ENCODE peak calls at places on chromosomes 4 and X, in five cellular contexts. One of them, this sample, is unnamed.

GRCh38 chr4:14070289-14070880 is 442.9 kb upstream of the BOD1L1 start:
- DNase-seq in left lung: no peak
- DNase-seq in mesothelial cell of epicardium: no peak
- DNase-seq in activated B cell treated with CpG ODN at 0.5 μM for 24 hours: no peak
- DNase-seq in fibroblast of mammary gland: no peak
- DNase-seq in this sample: no peak

GRCh38 chrX:74923942-74924448 is 1.3 kb downstream of the NEXMIF start:
- DNase-seq in left lung: no peak
- DNase-seq in mesothelial cell of epicardium: peak
- DNase-seq in activated B cell treated with CpG ODN at 0.5 μM for 24 hours: peak
- DNase-seq in fibroblast of mammary gland: no peak
- DNase-seq in this sample: no peak

GRCh38 chr4:42078184-42078801 is 74.2 kb downstream of the BEND4 start:
- DNase-seq in left lung: no peak
- DNase-seq in mesothelial cell of epicardium: no peak
- DNase-seq in activated B cell treated with CpG ODN at 0.5 μM for 24 hours: no peak
- DNase-seq in fibroblast of mammary gland: no peak
- DNase-seq in this sample: no peak

GRCh38 chr4:159237975-159238374 is 135.1 kb downstream of the RAPGEF2 start:
- DNase-seq in left lung: no peak
- DNase-seq in mesothelial cell of epicardium: no peak
- DNase-seq in activated B cell treated with CpG ODN at 0.5 μM for 24 hours: no peak
- DNase-seq in fibroblast of mammary gland: no peak
- DNase-seq in this sample: no peak

GRCh38 chr4:8505229-8505628 is 64.7 kb downstream of the TRMT44 start:
- DNase-seq in left lung: no peak
- DNase-seq in mesothelial cell of epicardium: no peak
- DNase-seq in activated B cell treated with CpG ODN at 0.5 μM for 24 hours: no peak
- DNase-seq in fibroblast of mammary gland: no peak
- DNase-seq in this sample: no peak

GRCh38 chr4:26032142-26032541 is 118.1 kb downstream of the SMIM20 start:
- DNase-seq in left lung: no peak
- DNase-seq in mesothelial cell of epicardium: no peak
- DNase-seq in activated B cell treated with CpG ODN at 0.5 μM for 24 hours: no peak
- DNase-seq in fibroblast of mammary gland: peak
- DNase-seq in this sample: no peak

GRCh38 chrX:24619647-24620046 is 27.5 kb downstream of the PCYT1B start:
- DNase-seq in left lung: no peak
- DNase-seq in mesothelial cell of epicardium: peak
- DNase-seq in activated B cell treated with CpG ODN at 0.5 μM for 24 hours: no peak
- DNase-seq in fibroblast of mammary gland: peak
- DNase-seq in this sample: no peak

GRCh38 chr4:168993724-168994510 is 16.1 kb downstream of the CBR4 start:
- DNase-seq in left lung: no peak
- DNase-seq in mesothelial cell of epicardium: no peak
- DNase-seq in activated B cell treated with CpG ODN at 0.5 μM for 24 hours: no peak
- DNase-seq in fibroblast of mammary gland: peak
- DNase-seq in this sample: no peak

GRCh38 chr4:85177679-85178078 is 211.2 kb upstream of the WDFY3 start:
- DNase-seq in left lung: no peak
- DNase-seq in mesothelial cell of epicardium: no peak
- DNase-seq in activated B cell treated with CpG ODN at 0.5 μM for 24 hours: no peak
- DNase-seq in fibroblast of mammary gland: no peak
- DNase-seq in this sample: no peak

GRCh38 chr4:63049726-63050125 is 1359.5 kb downstream of the TECRL start:
- DNase-seq in left lung: no peak
- DNase-seq in mesothelial cell of epicardium: no peak
- DNase-seq in activated B cell treated with CpG ODN at 0.5 μM for 24 hours: no peak
- DNase-seq in fibroblast of mammary gland: no peak
- DNase-seq in this sample: no peak

GRCh38 chr4:138835833-138836521 is 179.6 kb upstream of the NOCT start:
- DNase-seq in left lung: no peak
- DNase-seq in mesothelial cell of epicardium: no peak
- DNase-seq in activated B cell treated with CpG ODN at 0.5 μM for 24 hours: no peak
- DNase-seq in fibroblast of mammary gland: peak
- DNase-seq in this sample: no peak

GRCh38 chr4:10732235-10732975 is 47.8 kb upstream of the CLNK start:
- DNase-seq in left lung: no peak
- DNase-seq in mesothelial cell of epicardium: no peak
- DNase-seq in activated B cell treated with CpG ODN at 0.5 μM for 24 hours: no peak
- DNase-seq in fibroblast of mammary gland: no peak
- DNase-seq in this sample: no peak

GRCh38 chr4:16225681-16225995 is 633 bp downstream of the TAPT1 start:
- DNase-seq in left lung: no peak
- DNase-seq in mesothelial cell of epicardium: no peak
- DNase-seq in activated B cell treated with CpG ODN at 0.5 μM for 24 hours: no peak
- DNase-seq in fibroblast of mammary gland: no peak
- DNase-seq in this sample: no peak

GRCh38 chrX:110944323-110944761 is 148.7 kb upstream of the CHRDL1 start:
- DNase-seq in left lung: no peak
- DNase-seq in mesothelial cell of epicardium: no peak
- DNase-seq in activated B cell treated with CpG ODN at 0.5 μM for 24 hours: no peak
- DNase-seq in fibroblast of mammary gland: no peak
- DNase-seq in this sample: no peak

GRCh38 chr4:37981425-37981824 is 21.2 kb downstream of the PTTG2 start:
- DNase-seq in left lung: no peak
- DNase-seq in mesothelial cell of epicardium: no peak
- DNase-seq in activated B cell treated with CpG ODN at 0.5 μM for 24 hours: no peak
- DNase-seq in fibroblast of mammary gland: no peak
- DNase-seq in this sample: no peak

GRCh38 chrX:130111220-130111934 is 1.1 kb upstream of the ELF4 start:
- DNase-seq in left lung: no peak
- DNase-seq in mesothelial cell of epicardium: peak
- DNase-seq in activated B cell treated with CpG ODN at 0.5 μM for 24 hours: no peak
- DNase-seq in fibroblast of mammary gland: no peak
- DNase-seq in this sample: no peak

GRCh38 chrX:106170318-106170717 is 2.2 kb downstream of the PWWP3B start:
- DNase-seq in left lung: no peak
- DNase-seq in mesothelial cell of epicardium: no peak
- DNase-seq in activated B cell treated with CpG ODN at 0.5 μM for 24 hours: no peak
- DNase-seq in fibroblast of mammary gland: peak
- DNase-seq in this sample: no peak

GRCh38 chr4:37604464-37604863 is 81.7 kb downstream of the RELL1 start:
- DNase-seq in left lung: no peak
- DNase-seq in mesothelial cell of epicardium: no peak
- DNase-seq in activated B cell treated with CpG ODN at 0.5 μM for 24 hours: no peak
- DNase-seq in fibroblast of mammary gland: peak
- DNase-seq in this sample: no peak

GRCh38 chr4:31125496-31125895 is 405.3 kb downstream of the PCDH7 start:
- DNase-seq in left lung: no peak
- DNase-seq in mesothelial cell of epicardium: no peak
- DNase-seq in activated B cell treated with CpG ODN at 0.5 μM for 24 hours: no peak
- DNase-seq in fibroblast of mammary gland: no peak
- DNase-seq in this sample: no peak

GRCh38 chr4:186726150-186726439 is 2.4 kb upstream of the FAT1 start:
- DNase-seq in left lung: no peak
- DNase-seq in mesothelial cell of epicardium: no peak
- DNase-seq in activated B cell treated with CpG ODN at 0.5 μM for 24 hours: no peak
- DNase-seq in fibroblast of mammary gland: no peak
- DNase-seq in this sample: no peak

GRCh38 chr4:184473515-184474260 is 662 bp downstream of the IRF2 start:
- DNase-seq in left lung: peak
- DNase-seq in mesothelial cell of epicardium: peak
- DNase-seq in activated B cell treated with CpG ODN at 0.5 μM for 24 hours: peak
- DNase-seq in fibroblast of mammary gland: peak
- DNase-seq in this sample: no peak

GRCh38 chr4:123411514-123411913 is 14.9 kb downstream of the SPRY1 start:
- DNase-seq in left lung: no peak
- DNase-seq in mesothelial cell of epicardium: no peak
- DNase-seq in activated B cell treated with CpG ODN at 0.5 μM for 24 hours: no peak
- DNase-seq in fibroblast of mammary gland: no peak
- DNase-seq in this sample: no peak

GRCh38 chrX:87727615-87728014 is 210.0 kb downstream of the KLHL4 start:
- DNase-seq in left lung: no peak
- DNase-seq in mesothelial cell of epicardium: no peak
- DNase-seq in activated B cell treated with CpG ODN at 0.5 μM for 24 hours: no peak
- DNase-seq in fibroblast of mammary gland: no peak
- DNase-seq in this sample: no peak

GRCh38 chrX:107470198-107470597 is 20.7 kb downstream of the FRMPD3 start:
- DNase-seq in left lung: no peak
- DNase-seq in mesothelial cell of epicardium: no peak
- DNase-seq in activated B cell treated with CpG ODN at 0.5 μM for 24 hours: no peak
- DNase-seq in fibroblast of mammary gland: no peak
- DNase-seq in this sample: no peak

GRCh38 chr4:101885574-101885973 is 95.0 kb downstream of the BANK1 start:
- DNase-seq in left lung: no peak
- DNase-seq in mesothelial cell of epicardium: no peak
- DNase-seq in activated B cell treated with CpG ODN at 0.5 μM for 24 hours: no peak
- DNase-seq in fibroblast of mammary gland: no peak
- DNase-seq in this sample: no peak

GRCh38 chr4:77006753-77007355 is 57.3 kb downstream of the SEPTIN11 start:
- DNase-seq in left lung: no peak
- DNase-seq in mesothelial cell of epicardium: no peak
- DNase-seq in activated B cell treated with CpG ODN at 0.5 μM for 24 hours: no peak
- DNase-seq in fibroblast of mammary gland: no peak
- DNase-seq in this sample: no peak

GRCh38 chr4:106096454-106096853 is 201.2 kb downstream of the NPNT start:
- DNase-seq in left lung: no peak
- DNase-seq in mesothelial cell of epicardium: no peak
- DNase-seq in activated B cell treated with CpG ODN at 0.5 μM for 24 hours: no peak
- DNase-seq in fibroblast of mammary gland: no peak
- DNase-seq in this sample: no peak

GRCh38 chr4:156100651-156101050 is 147.0 kb upstream of the CTSO start:
- DNase-seq in left lung: no peak
- DNase-seq in mesothelial cell of epicardium: no peak
- DNase-seq in activated B cell treated with CpG ODN at 0.5 μM for 24 hours: no peak
- DNase-seq in fibroblast of mammary gland: peak
- DNase-seq in this sample: no peak

GRCh38 chr4:26522478-26522877 is 32.2 kb upstream of the CCKAR start:
- DNase-seq in left lung: no peak
- DNase-seq in mesothelial cell of epicardium: no peak
- DNase-seq in activated B cell treated with CpG ODN at 0.5 μM for 24 hours: no peak
- DNase-seq in fibroblast of mammary gland: peak
- DNase-seq in this sample: no peak

GRCh38 chr4:23036921-23037495 is 344.3 kb downstream of the GBA3 start:
- DNase-seq in left lung: no peak
- DNase-seq in mesothelial cell of epicardium: no peak
- DNase-seq in activated B cell treated with CpG ODN at 0.5 μM for 24 hours: no peak
- DNase-seq in fibroblast of mammary gland: no peak
- DNase-seq in this sample: no peak

GRCh38 chrX:45781901-45782553 is 581.4 kb upstream of the DIPK2B start:
- DNase-seq in left lung: no peak
- DNase-seq in mesothelial cell of epicardium: no peak
- DNase-seq in activated B cell treated with CpG ODN at 0.5 μM for 24 hours: no peak
- DNase-seq in fibroblast of mammary gland: peak
- DNase-seq in this sample: no peak

GRCh38 chrX:149003863-149004660 is 501.0 kb downstream of the IDS start:
- DNase-seq in left lung: no peak
- DNase-seq in mesothelial cell of epicardium: no peak
- DNase-seq in activated B cell treated with CpG ODN at 0.5 μM for 24 hours: no peak
- DNase-seq in fibroblast of mammary gland: no peak
- DNase-seq in this sample: no peak

GRCh38 chrX:149010026-149010898 is 494.8 kb downstream of the IDS start:
- DNase-seq in left lung: no peak
- DNase-seq in mesothelial cell of epicardium: no peak
- DNase-seq in activated B cell treated with CpG ODN at 0.5 μM for 24 hours: no peak
- DNase-seq in fibroblast of mammary gland: no peak
- DNase-seq in this sample: no peak

GRCh38 chrX:149002320-149002719 is 501.9 kb downstream of the AFF2 start:
- DNase-seq in left lung: no peak
- DNase-seq in mesothelial cell of epicardium: no peak
- DNase-seq in activated B cell treated with CpG ODN at 0.5 μM for 24 hours: no peak
- DNase-seq in fibroblast of mammary gland: no peak
- DNase-seq in this sample: no peak

GRCh38 chrX:149006235-149006634 is 498.9 kb downstream of the IDS start:
- DNase-seq in left lung: no peak
- DNase-seq in mesothelial cell of epicardium: no peak
- DNase-seq in activated B cell treated with CpG ODN at 0.5 μM for 24 hours: no peak
- DNase-seq in fibroblast of mammary gland: no peak
- DNase-seq in this sample: no peak

DNA sequence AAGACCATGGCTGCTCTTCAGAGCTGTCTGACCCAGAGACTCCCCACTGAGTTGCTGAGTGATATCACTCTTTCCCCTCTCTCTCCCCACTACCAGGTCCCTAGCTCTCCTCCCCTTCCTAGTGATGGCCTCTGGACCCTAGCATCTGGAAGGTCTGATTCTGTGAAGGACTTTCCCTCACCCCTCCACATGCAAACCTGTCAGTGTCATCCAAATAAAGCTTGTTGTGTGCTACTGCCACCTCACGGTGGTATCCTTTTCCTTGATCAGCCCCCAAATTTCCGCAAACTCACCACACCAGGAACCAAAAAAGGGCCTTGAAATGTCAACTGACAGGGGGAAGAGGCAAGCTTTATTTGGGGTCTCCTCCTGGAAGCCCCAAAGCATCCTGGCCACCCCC is 500.2 kb downstream of the IDS start:
- DNase-seq in left lung: no peak
- DNase-seq in mesothelial cell of epicardium: no peak
- DNase-seq in activated B cell treated with CpG ODN at 0.5 μM for 24 hours: no peak
- DNase-seq in fibroblast of mammary gland: no peak
- DNase-seq in this sample: no peak
- TF ChIP-seq CTCF in left lung: no peak
- TF ChIP-seq CTCF in mesothelial cell of epicardium: no peak
- TF ChIP-seq CTCF in activated B cell treated with CpG ODN at 0.5 μM for 24 hours: no peak
- TF ChIP-seq CTCF in fibroblast of mammary gland: no peak
- TF ChIP-seq CTCF in this sample: no peak

GRCh38 chrX:52933976-52934703 is 24.2 kb downstream of the FAM156A start:
- DNase-seq in left lung: no peak
- DNase-seq in mesothelial cell of epicardium: no peak
- DNase-seq in activated B cell treated with CpG ODN at 0.5 μM for 24 hours: no peak
- DNase-seq in fibroblast of mammary gland: no peak
- DNase-seq in this sample: no peak
- TF ChIP-seq CTCF in left lung: no peak
- TF ChIP-seq CTCF in mesothelial cell of epicardium: no peak
- TF ChIP-seq CTCF in activated B cell treated with CpG ODN at 0.5 μM for 24 hours: no peak
- TF ChIP-seq CTCF in fibroblast of mammary gland: no peak
- TF ChIP-seq CTCF in this sample: no peak

DNA sequence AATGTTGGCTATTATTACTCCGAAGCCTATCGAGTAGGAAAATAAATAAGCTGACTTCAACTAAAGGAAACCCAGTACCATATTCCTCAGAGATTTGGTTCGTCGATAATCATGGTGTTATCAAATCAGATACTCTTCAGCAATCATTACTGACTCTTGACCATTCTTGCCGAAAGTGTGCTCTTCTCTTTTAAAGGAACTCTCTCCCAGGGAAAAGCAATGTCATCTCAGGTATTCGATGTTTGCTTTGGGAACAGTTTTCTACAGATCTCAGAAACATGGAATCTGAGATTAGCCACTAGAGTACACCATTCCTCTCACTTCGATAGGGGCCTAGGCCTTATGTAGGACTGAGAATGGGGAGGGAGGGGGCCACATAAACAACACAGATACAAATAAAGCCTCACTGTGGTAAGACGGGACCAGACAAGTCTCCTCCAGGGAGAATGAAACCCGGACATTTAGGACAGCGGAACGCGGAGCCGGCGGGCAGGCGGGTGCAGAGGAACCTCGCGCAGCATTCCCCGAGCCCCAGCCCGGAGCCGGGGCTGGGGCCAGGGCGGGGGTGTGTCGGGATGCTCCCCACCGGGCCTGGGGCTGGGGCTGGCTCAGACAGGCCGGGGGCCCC is 586 bp downstream of the DNAJB14 start:
- DNase-seq in left lung: peak
- DNase-seq in mesothelial cell of epicardium: peak
- DNase-seq in activated B cell treated with CpG ODN at 0.5 μM for 24 hours: no peak
- DNase-seq in fibroblast of mammary gland: peak
- DNase-seq in this sample: no peak
- TF ChIP-seq CTCF in left lung: no peak
- TF ChIP-seq CTCF in mesothelial cell of epicardium: no peak
- TF ChIP-seq CTCF in activated B cell treated with CpG ODN at 0.5 μM for 24 hours: no peak
- TF ChIP-seq CTCF in fibroblast of mammary gland: no peak
- TF ChIP-seq CTCF in this sample: no peak

GRCh38 chr4:78518551-78518950 is 33.0 kb upstream of the ANXA3 start:
- DNase-seq in left lung: no peak
- DNase-seq in mesothelial cell of epicardium: no peak
- DNase-seq in activated B cell treated with CpG ODN at 0.5 μM for 24 hours: no peak
- DNase-seq in fibroblast of mammary gland: no peak
- DNase-seq in this sample: no peak
- TF ChIP-seq CTCF in left lung: no peak
- TF ChIP-seq CTCF in mesothelial cell of epicardium: no peak
- TF ChIP-seq CTCF in activated B cell treated with CpG ODN at 0.5 μM for 24 hours: no peak
- TF ChIP-seq CTCF in fibroblast of mammary gland: no peak
- TF ChIP-seq CTCF in this sample: no peak